ENCODE peak calls at places on chromosomes 6 and 20, in ten cellular contexts. One of them, this sample, is unnamed.

GRCh38 chr6:27129917-27130316 is 117.6 kb upstream of the PRSS16 start:
- DNase-seq in Kasumi-1: no peak
- DNase-seq in nephron progenitor cell: no peak
- DNase-seq in activated naive CD4-positive, alpha-beta T cell treated with Interleukin-2 at 50 U/mL for 16 hours: no peak
- DNase-seq in posterior cingulate gyrus: no peak
- DNase-seq in caudate nucleus: no peak
- DNase-seq in T-cell: no peak
- DNase-seq in mesendoderm: no peak
- DNase-seq in B cell: no peak
- DNase-seq in hippocampal formation: no peak
- DNase-seq in this sample: no peak

GRCh38 chr6:13624871-13625288 is 9.7 kb downstream of the NOL7 start:
- DNase-seq in Kasumi-1: peak
- DNase-seq in nephron progenitor cell: no peak
- DNase-seq in activated naive CD4-positive, alpha-beta T cell treated with Interleukin-2 at 50 U/mL for 16 hours: peak
- DNase-seq in posterior cingulate gyrus: peak
- DNase-seq in caudate nucleus: no peak
- DNase-seq in T-cell: peak
- DNase-seq in mesendoderm: peak
- DNase-seq in B cell: peak
- DNase-seq in hippocampal formation: no peak
- DNase-seq in this sample: peak

GRCh38 chr6:125104425-125104824 is 49.1 kb upstream of the TPD52L1 start:
- DNase-seq in Kasumi-1: no peak
- DNase-seq in nephron progenitor cell: no peak
- DNase-seq in activated naive CD4-positive, alpha-beta T cell treated with Interleukin-2 at 50 U/mL for 16 hours: no peak
- DNase-seq in posterior cingulate gyrus: no peak
- DNase-seq in caudate nucleus: no peak
- DNase-seq in T-cell: no peak
- DNase-seq in mesendoderm: peak
- DNase-seq in B cell: no peak
- DNase-seq in hippocampal formation: peak
- DNase-seq in this sample: no peak

GRCh38 chr20:50844430-50845100 is 49.7 kb downstream of the BCAS4 start:
- DNase-seq in Kasumi-1: no peak
- DNase-seq in nephron progenitor cell: no peak
- DNase-seq in activated naive CD4-positive, alpha-beta T cell treated with Interleukin-2 at 50 U/mL for 16 hours: peak
- DNase-seq in posterior cingulate gyrus: no peak
- DNase-seq in caudate nucleus: no peak
- DNase-seq in T-cell: no peak
- DNase-seq in mesendoderm: no peak
- DNase-seq in B cell: no peak
- DNase-seq in hippocampal formation: no peak
- DNase-seq in this sample: peak

GRCh38 chr6:89032599-89032998 is 48.0 kb upstream of the PNRC1 start:
- DNase-seq in Kasumi-1: peak
- DNase-seq in nephron progenitor cell: no peak
- DNase-seq in activated naive CD4-positive, alpha-beta T cell treated with Interleukin-2 at 50 U/mL for 16 hours: no peak
- DNase-seq in posterior cingulate gyrus: no peak
- DNase-seq in caudate nucleus: no peak
- DNase-seq in T-cell: no peak
- DNase-seq in mesendoderm: no peak
- DNase-seq in B cell: no peak
- DNase-seq in hippocampal formation: no peak
- DNase-seq in this sample: no peak

GRCh38 chr6:3742076-3742425 is 9.5 kb downstream of the PXDC1 start:
- DNase-seq in Kasumi-1: no peak
- DNase-seq in nephron progenitor cell: no peak
- DNase-seq in activated naive CD4-positive, alpha-beta T cell treated with Interleukin-2 at 50 U/mL for 16 hours: no peak
- DNase-seq in posterior cingulate gyrus: no peak
- DNase-seq in caudate nucleus: no peak
- DNase-seq in T-cell: no peak
- DNase-seq in mesendoderm: peak
- DNase-seq in B cell: no peak
- DNase-seq in hippocampal formation: no peak
- DNase-seq in this sample: no peak

GRCh38 chr6:113620372-113620771 is 236.8 kb upstream of the MARCKS start:
- DNase-seq in Kasumi-1: no peak
- DNase-seq in nephron progenitor cell: no peak
- DNase-seq in activated naive CD4-positive, alpha-beta T cell treated with Interleukin-2 at 50 U/mL for 16 hours: no peak
- DNase-seq in posterior cingulate gyrus: no peak
- DNase-seq in caudate nucleus: no peak
- DNase-seq in T-cell: no peak
- DNase-seq in mesendoderm: no peak
- DNase-seq in B cell: no peak
- DNase-seq in hippocampal formation: no peak
- DNase-seq in this sample: no peak

GRCh38 chr6:125707615-125708243 is 41.7 kb upstream of the HEY2 start:
- DNase-seq in Kasumi-1: no peak
- DNase-seq in nephron progenitor cell: no peak
- DNase-seq in activated naive CD4-positive, alpha-beta T cell treated with Interleukin-2 at 50 U/mL for 16 hours: no peak
- DNase-seq in posterior cingulate gyrus: no peak
- DNase-seq in caudate nucleus: no peak
- DNase-seq in T-cell: no peak
- DNase-seq in mesendoderm: peak
- DNase-seq in B cell: no peak
- DNase-seq in hippocampal formation: no peak
- DNase-seq in this sample: no peak

GRCh38 chr20:36497856-36498255 is 43.5 kb upstream of the MYL9 start:
- DNase-seq in Kasumi-1: no peak
- DNase-seq in nephron progenitor cell: no peak
- DNase-seq in activated naive CD4-positive, alpha-beta T cell treated with Interleukin-2 at 50 U/mL for 16 hours: no peak
- DNase-seq in posterior cingulate gyrus: peak
- DNase-seq in caudate nucleus: no peak
- DNase-seq in T-cell: no peak
- DNase-seq in mesendoderm: no peak
- DNase-seq in B cell: no peak
- DNase-seq in hippocampal formation: no peak
- DNase-seq in this sample: no peak